ENCODE peak calls at places on chromosomes 16 and 17, in six cellular contexts. C, A, M, D, I and K are unnamed samples.

GRCh38 chr17:65055708-65056638 is 567 bp downstream of the GNA13 start:
- DNase-seq in C (peak; percentile 33), A (peak; percentile 44), M (peak; percentile 59), D (peak; percentile 56), I (peak; percentile 66), K (peak; percentile 23)

GRCh38 chr16:13391337-13391736 is 489.9 kb downstream of the SHISA9 start:
- DNase-seq in C (no peak), A (no peak), M (no peak), D (no peak), I (no peak), K (no peak)

GRCh38 chr17:67546578-67547527 is 169.8 kb downstream of the PITPNC1 start:
- DNase-seq in C (no peak), A (no peak), M (peak; percentile 24), D (peak; percentile 65), I (no peak), K (no peak)

GRCh38 chr16:78331749-78332148 is 232.3 kb downstream of the WWOX start:
- DNase-seq in C (no peak), A (no peak), M (no peak), D (no peak), I (no peak), K (no peak)

GRCh38 chr16:75074920-75075687 is 41.5 kb downstream of the LDHD start:
- DNase-seq in C (peak; percentile 62), A (no peak), M (no peak), D (peak; percentile 67), I (peak; percentile 74), K (peak; percentile 83)

GRCh38 chr16:3070608-3071111 is 5.2 kb downstream of the IL32 start:
- DNase-seq in C (no peak), A (no peak), M (no peak), D (no peak), I (no peak), K (no peak)

GRCh38 chr17:8673621-8674020 is 43.1 kb upstream of the MYH10 start:
- DNase-seq in C (no peak), A (no peak), M (peak; percentile 90), D (no peak), I (no peak), K (no peak)

GRCh38 chr17:42337442-42337841 is 49.1 kb downstream of the STAT5A start:
- DNase-seq in C (peak; percentile 51), A (no peak), M (peak; percentile 83), D (peak; percentile 42), I (peak; percentile 78), K (peak; percentile 53)

GRCh38 chr16:1785846-1786170 is 3.0 kb downstream of the NUBP2 start:
- DNase-seq in C (no peak), A (no peak), M (no peak), D (no peak), I (no peak), K (no peak)

GRCh38 chr16:85170066-85171003 is 58.1 kb upstream of the CIBAR2 start:
- DNase-seq in C (no peak), A (no peak), M (no peak), D (no peak), I (no peak), K (no peak)

GRCh38 chr17:16474012-16474725 is 17.8 kb downstream of the LRRC75A start:
- DNase-seq in C (no peak), A (no peak), M (no peak), D (no peak), I (no peak), K (no peak)

GRCh38 chr17:8846768-8847211 is 20.7 kb downstream of the PIK3R6 start:
- DNase-seq in C (no peak), A (peak; percentile 54), M (peak; percentile 64), D (peak; percentile 16), I (no peak), K (no peak)

GRCh38 chr16:19284207-19284606 is 1.3 kb upstream of the CLEC19A start:
- DNase-seq in C (no peak), A (peak; percentile 73), M (peak; percentile 0), D (peak; percentile 12), I (no peak), K (no peak)